ENCODE peak calls at places on chromosomes 11 and 22, in seven cellular contexts. P is tibial nerve, R is HFF-Myc, G is IMR-90, W is prostate gland, C is PC-3, U is A549. X is an unnamed sample.

GRCh38 chr22:47337161-47337621 is 574.7 kb downstream of the TBC1D22A start:
- DNase-seq in P (no peak), U (peak), R (peak), G (peak), C (peak), W (peak), X (peak)

GRCh38 chr11:115724709-115725108 is 220.5 kb upstream of the CADM1 start:
- DNase-seq in U (no peak), G (peak), C (no peak), R (no peak), W (no peak), P (no peak), X (no peak)

GRCh38 chr11:69425895-69426544 is 55.4 kb upstream of the LINC01488 start:
- DNase-seq in P (no peak), G (no peak), R (no peak), U (no peak), W (no peak), C (no peak), X (no peak)

GRCh38 chr11:73663604-73664495 is 17.5 kb downstream of the PLEKHB1 start:
- DNase-seq in W (no peak), P (no peak), U (no peak), G (no peak), C (no peak), R (no peak), X (no peak)

GRCh38 chr11:117061256-117061655 is 37.0 kb downstream of the SIK3 start:
- DNase-seq in R (no peak), G (no peak), U (no peak), C (no peak), P (no peak), W (no peak), X (no peak)

GRCh38 chr22:42895541-42895981 is 38.5 kb upstream of the ARFGAP3 start:
- DNase-seq in W (no peak), C (no peak), G (no peak), P (no peak), R (no peak), U (no peak), X (no peak)

GRCh38 chr11:86571273-86571948 is 101.0 kb downstream of the ME3 start:
- DNase-seq in R (no peak), W (no peak), G (no peak), U (peak), P (no peak), C (peak), X (no peak)

GRCh38 chr11:197741-198235 is 4.9 kb downstream of the SCGB1C1 start:
- DNase-seq in U (no peak), P (no peak), W (no peak), C (no peak), R (no peak), G (no peak), X (no peak)

GRCh38 chr22:22357024-22357868 is 112.7 kb downstream of the VPREB1 start:
- DNase-seq in C (peak), W (peak), U (peak), P (peak), R (peak), G (peak), X (peak)

GRCh38 chr11:90288207-90288821 is 65.5 kb upstream of the CHORDC1 start:
- DNase-seq in P (no peak), C (peak), G (peak), W (no peak), U (peak), R (no peak), X (peak)
- TF ChIP-seq CTCF in P (no peak), C (peak), G (peak), W (peak), U (peak), R (peak), X (peak)

DNA sequence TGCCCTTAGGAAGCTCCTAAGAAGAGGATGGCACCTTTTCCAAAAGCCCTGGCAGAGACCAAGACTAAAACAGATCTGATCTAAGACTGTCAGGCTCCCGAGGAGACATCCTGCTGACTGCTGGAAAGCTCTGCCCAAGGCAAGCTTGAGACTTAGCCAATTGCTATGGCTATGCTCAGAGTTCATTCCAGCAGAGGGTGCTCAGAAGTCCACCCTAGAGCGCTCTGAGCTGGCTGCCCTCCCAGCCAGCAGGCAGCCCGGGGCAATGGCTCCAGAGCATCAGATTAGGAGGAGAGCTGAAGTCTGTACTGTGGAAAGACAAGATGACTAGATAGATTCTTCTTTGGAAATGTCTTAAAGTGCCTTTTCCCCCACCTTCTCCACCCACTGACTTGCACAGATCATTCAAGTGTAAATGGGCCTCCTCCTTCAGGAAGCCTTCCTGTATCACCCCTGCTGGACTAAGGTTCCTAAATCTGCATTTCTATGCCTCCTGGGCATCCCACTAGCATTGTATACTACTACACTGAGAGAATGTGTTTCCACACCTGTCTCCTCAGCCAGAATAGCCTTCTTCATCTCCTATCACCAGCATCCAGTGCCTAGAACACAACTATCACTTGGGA is 23.4 kb downstream of the LRRC55 start:
- DNase-seq in W (no peak), R (no peak), C (peak), P (no peak), U (no peak), G (peak), X (no peak)
- TF ChIP-seq CTCF in W (no peak), R (peak), C (no peak), P (no peak), U (no peak), G (peak), X (no peak)

GRCh38 chr22:17009640-17010291 is 1.7 kb upstream of the GAB4 start:
- DNase-seq in G (no peak), W (no peak), C (no peak), U (no peak), R (no peak), P (no peak), X (no peak)
- TF ChIP-seq CTCF in G (no peak), W (no peak), C (no peak), U (no peak), R (no peak), P (no peak), X (no peak)

GRCh38 chr22:38467904-38468760 is at the start of gene KDELR3:
- DNase-seq in W (peak), C (peak), P (peak), U (peak), R (no peak), G (peak), X (no peak)
- TF ChIP-seq CTCF in W (no peak), C (no peak), P (no peak), U (no peak), R (peak), G (peak), X (no peak)

GRCh38 chr22:26953380-26953807 is 296.0 kb downstream of the MIAT start:
- DNase-seq in P (no peak), U (no peak), W (no peak), C (no peak), R (no peak), G (no peak), X (no peak)
- TF ChIP-seq CTCF in P (no peak), U (no peak), W (no peak), C (no peak), R (no peak), G (no peak), X (no peak)

GRCh38 chr11:58957922-58958321 is 18.6 kb downstream of the GLYATL1 start:
- DNase-seq in U (no peak), W (no peak), G (no peak), C (no peak), P (no peak), R (no peak), X (no peak)

GRCh38 chr11:58963551-58964075 is 24.3 kb downstream of the GLYATL1 start:
- DNase-seq in P (no peak), G (peak), U (no peak), R (peak), C (no peak), W (peak), X (no peak)

GRCh38 chr11:58958500-58958899 is 19.2 kb downstream of the GLYATL1 start:
- DNase-seq in R (no peak), C (peak), P (peak), U (no peak), W (no peak), G (no peak), X (no peak)
- TF ChIP-seq CTCF in R (peak), C (peak), P (peak), U (no peak), W (peak), G (peak), X (peak)

DNA sequence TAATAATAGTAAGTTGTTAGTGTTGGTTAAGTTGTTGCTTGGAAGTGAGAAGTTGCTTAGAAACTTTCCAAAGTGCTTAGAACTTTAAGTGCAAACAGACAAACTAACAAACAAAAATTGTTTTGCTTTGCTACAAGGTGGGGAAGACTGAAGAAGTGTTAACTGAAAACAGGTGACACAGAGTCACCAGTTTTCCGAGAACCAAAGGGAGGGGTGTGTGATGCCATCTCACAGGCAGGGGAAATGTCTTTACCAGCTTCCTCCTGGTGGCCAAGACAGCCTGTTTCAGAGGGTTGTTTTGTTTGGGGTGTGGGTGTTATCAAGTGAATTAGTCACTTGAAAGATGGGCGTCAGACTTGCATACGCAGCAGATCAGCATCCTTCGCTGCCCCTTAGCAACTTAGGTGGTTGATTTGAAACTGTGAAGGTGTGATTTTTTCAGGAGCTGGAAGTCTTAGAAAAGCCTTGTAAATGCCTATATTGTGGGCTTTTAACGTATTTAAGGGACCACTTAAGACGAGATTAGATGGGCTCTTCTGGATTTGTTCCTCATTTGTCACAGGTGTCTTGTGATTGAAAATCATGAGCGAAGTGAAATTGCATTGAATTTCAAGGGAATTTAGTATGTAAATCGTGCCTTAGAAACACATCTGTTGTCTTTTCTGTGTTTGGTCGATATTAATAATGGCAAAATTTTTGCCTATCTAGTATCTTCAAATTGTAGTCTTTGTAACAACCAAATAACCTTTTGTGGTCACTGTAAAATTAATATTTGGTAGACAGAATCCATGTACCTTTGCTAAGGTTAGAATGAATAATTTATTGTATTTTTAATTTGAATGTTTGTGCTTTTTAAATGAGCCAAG is 2.7 kb downstream of the NEAT1 start:
- DNase-seq in C (peak), G (peak), P (peak), W (no peak), U (no peak), R (no peak), X (no peak)
- TF ChIP-seq CTCF in C (peak), G (no peak), P (no peak), W (no peak), U (no peak), R (peak), X (no peak)

DNA sequence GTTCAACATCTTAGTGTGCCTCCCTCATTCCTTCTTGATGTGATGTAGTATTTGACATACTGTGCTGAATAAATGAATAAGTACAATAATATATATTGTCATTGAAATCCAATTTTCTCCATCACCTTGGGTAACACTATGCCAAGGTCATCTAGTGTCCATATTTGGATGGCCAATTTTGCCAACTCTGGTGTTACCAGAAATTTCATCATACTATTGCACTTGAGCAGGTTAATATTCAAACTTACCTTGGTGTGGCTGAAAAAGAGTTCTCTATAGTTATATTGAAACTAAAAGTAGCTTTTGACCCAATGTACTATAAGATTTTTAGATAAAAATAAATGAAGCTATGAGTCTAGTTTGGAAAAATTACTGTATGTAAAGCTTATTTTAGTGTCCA is 98.2 kb upstream of the SLC6A5 start:
- DNase-seq in U (no peak), G (no peak), R (no peak), W (no peak), P (no peak), C (no peak), X (no peak)
- TF ChIP-seq CTCF in U (no peak), G (no peak), R (no peak), W (no peak), P (no peak), C (no peak), X (no peak)

GRCh38 chr11:1740786-1741530 is 9.4 kb downstream of the IFITM10 start:
- DNase-seq in W (no peak), U (no peak), R (no peak), C (no peak), P (no peak), G (no peak), X (no peak)

GRCh38 chr11:1743587-1744136 is 6.7 kb downstream of the IFITM10 start:
- DNase-seq in U (no peak), P (no peak), G (no peak), W (no peak), R (no peak), C (no peak), X (no peak)

GRCh38 chr11:1742869-1743586 is 7.4 kb downstream of the IFITM10 start:
- DNase-seq in G (no peak), W (no peak), C (no peak), U (no peak), R (no peak), P (no peak), X (no peak)

GRCh38 chr11:1742371-1742770 is 8.0 kb downstream of the IFITM10 start:
- DNase-seq in P (no peak), R (no peak), G (no peak), C (no peak), W (no peak), U (no peak), X (no peak)

GRCh38 chr11:1741741-1742140 is 8.7 kb downstream of the IFITM10 start:
- DNase-seq in C (no peak), P (no peak), W (no peak), R (no peak), U (no peak), G (no peak), X (no peak)
- TF ChIP-seq CTCF in C (no peak), P (no peak), W (no peak), R (no peak), U (no peak), G (no peak), X (no peak)

DNA sequence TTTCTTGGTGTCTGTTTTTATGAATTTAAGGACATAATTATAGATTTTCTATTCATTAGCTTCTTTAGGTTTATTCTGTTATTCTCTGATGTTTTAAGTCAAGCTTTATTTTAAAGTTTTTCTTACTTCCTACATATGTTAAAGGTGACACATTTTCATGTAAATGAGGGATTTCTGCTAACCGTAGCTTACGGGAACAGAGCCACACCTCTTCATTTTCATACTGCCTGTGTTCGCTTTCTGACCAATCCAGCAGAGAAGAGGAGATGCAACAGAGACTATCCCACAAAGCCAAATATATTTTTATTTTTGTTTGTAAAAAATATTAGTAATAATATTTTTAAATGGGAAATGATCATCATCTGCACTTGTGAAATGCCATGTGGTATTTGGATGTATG is 774.1 kb downstream of the BRD1 start:
- DNase-seq in P (no peak), U (no peak), W (no peak), G (no peak), C (no peak), R (no peak), X (no peak)
- TF ChIP-seq CTCF in P (no peak), U (no peak), W (no peak), G (no peak), C (no peak), R (no peak), X (no peak)

X was measured in LNCaP clone FGC.